ENCODE peak calls at places on chromosomes 11 and 22, in eight cellular contexts. X is brain microvascular endothelial cell; A is pancreas; G is prostate gland; Y is GM23338; D is CD4-positive, alpha-beta T cell; M is spleen; T is suprapubic skin. L is an unnamed sample.

GRCh38 chr11:116851631-116852030 is 14.2 kb upstream of the APOA1 start:
- DNase-seq in Y (no peak), D (no peak), A (no peak), X (no peak), M (peak; percentile 79), G (no peak), T (no peak), L (no peak)

GRCh38 chr11:39724404-39724803 is 1735.0 kb downstream of the LRRC4C start:
- DNase-seq in A (no peak), X (no peak), M (no peak), G (no peak), D (no peak), Y (peak; percentile 9), T (no peak), L (no peak)

GRCh38 chr22:23831261-23831660 is 7.5 kb downstream of the DERL3 start:
- DNase-seq in D (no peak), G (no peak), M (peak; percentile 57), A (no peak), T (peak; percentile 44), Y (no peak), X (no peak), L (no peak)

GRCh38 chr11:69301491-69302401 is 7.8 kb downstream of the MYEOV start:
- DNase-seq in M (no peak), T (peak; percentile 72), X (peak; percentile 83), A (peak; percentile 64), G (no peak), Y (no peak), D (no peak), L (no peak)

GRCh38 chr11:45663486-45664375 is 1.7 kb downstream of the CHST1 start:
- DNase-seq in G (no peak), X (no peak), T (no peak), A (no peak), M (no peak), D (no peak), Y (no peak), L (no peak)

GRCh38 chr11:127521413-127521812 is 520.8 kb upstream of the KIRREL3 start:
- DNase-seq in G (no peak), Y (no peak), T (no peak), X (no peak), D (no peak), M (no peak), A (no peak), L (no peak)

GRCh38 chr11:115197433-115197832 is 306.8 kb downstream of the CADM1 start:
- DNase-seq in T (no peak), D (no peak), Y (no peak), A (no peak), X (no peak), M (no peak), G (no peak), L (no peak)

GRCh38 chr11:60880635-60881282 is 13.4 kb downstream of the ZP1 start:
- DNase-seq in T (no peak), Y (no peak), A (no peak), M (no peak), G (peak; percentile 75), D (no peak), X (no peak), L (no peak)

GRCh38 chr11:76148207-76148606 is 58.1 kb downstream of the WNT11 start:
- DNase-seq in Y (no peak), T (no peak), M (no peak), G (no peak), X (no peak), D (no peak), A (no peak), L (no peak)

GRCh38 chr11:111759778-111760407 is 6.3 kb downstream of the PPP2R1B start:
- DNase-seq in M (no peak), A (no peak), X (no peak), D (no peak), T (no peak), G (no peak), Y (no peak), L (no peak)

GRCh38 chr11:119605137-119605675 is 123.8 kb downstream of the NECTIN1 start:
- DNase-seq in D (no peak), G (no peak), M (no peak), T (no peak), A (no peak), X (no peak), Y (no peak), L (no peak)

GRCh38 chr11:119599864-119600593 is 129.0 kb downstream of the NECTIN1 start:
- DNase-seq in G (no peak), D (no peak), M (no peak), X (no peak), Y (no peak), A (no peak), T (no peak), L (no peak)

GRCh38 chr11:119607726-119608125 is 121.3 kb downstream of the NECTIN1 start:
- DNase-seq in T (no peak), M (no peak), G (no peak), D (no peak), Y (no peak), X (no peak), A (no peak), L (no peak)

GRCh38 chr11:119608201-119608600 is 120.8 kb downstream of the NECTIN1 start:
- DNase-seq in T (no peak), M (no peak), X (no peak), Y (no peak), G (no peak), A (no peak), D (no peak), L (no peak)

DNA sequence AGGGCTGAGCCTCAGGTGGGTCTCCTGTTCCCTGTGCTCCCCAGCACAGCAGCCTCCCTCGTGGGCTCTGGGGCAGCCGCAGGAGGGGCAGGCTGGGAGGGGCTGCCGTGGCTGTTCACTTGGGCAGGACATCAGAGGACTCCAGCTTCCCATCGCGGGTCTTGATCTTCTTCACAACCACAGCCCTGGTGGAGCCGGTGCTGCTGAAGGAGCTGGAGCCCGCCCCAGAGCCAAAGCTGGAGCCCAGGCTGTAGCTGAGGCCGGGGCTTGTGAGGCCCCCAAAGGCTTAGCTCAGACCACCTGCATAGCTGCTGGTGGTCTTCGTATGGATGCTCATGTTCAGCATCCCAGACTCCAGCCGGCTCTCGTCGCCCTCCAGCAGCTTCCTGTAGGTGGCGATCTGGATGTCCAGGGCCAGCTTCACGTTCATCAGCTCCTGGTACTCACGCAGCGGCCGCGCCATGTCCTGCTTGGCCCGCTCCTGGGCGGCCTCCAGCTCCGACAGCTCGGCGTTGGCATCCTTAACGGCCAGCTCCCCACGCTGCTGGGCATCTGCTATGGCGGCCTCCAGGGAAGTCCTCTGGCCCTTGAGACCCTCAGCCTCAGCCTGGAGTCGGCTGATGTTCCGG is 126.1 kb downstream of the NECTIN1 start:
- DNase-seq in A (no peak), M (no peak), T (no peak), D (no peak), X (no peak), Y (peak; percentile 60), G (no peak), L (no peak)
- H3K27me3 ChIP-seq in A (no peaks in the 10 kb centered on the region), M (no peaks in the 10 kb centered on the region), T (peaks cover 11% of the 10 kb centered on the region), D (peaks cover 12% of the 10 kb centered on the region), X (peaks cover 11% of the 10 kb centered on the region), Y (peaks cover 7% of the 10 kb centered on the region), G (peaks cover 3% of the 10 kb centered on the region), L (no peaks in the 10 kb centered on the region)

DNA sequence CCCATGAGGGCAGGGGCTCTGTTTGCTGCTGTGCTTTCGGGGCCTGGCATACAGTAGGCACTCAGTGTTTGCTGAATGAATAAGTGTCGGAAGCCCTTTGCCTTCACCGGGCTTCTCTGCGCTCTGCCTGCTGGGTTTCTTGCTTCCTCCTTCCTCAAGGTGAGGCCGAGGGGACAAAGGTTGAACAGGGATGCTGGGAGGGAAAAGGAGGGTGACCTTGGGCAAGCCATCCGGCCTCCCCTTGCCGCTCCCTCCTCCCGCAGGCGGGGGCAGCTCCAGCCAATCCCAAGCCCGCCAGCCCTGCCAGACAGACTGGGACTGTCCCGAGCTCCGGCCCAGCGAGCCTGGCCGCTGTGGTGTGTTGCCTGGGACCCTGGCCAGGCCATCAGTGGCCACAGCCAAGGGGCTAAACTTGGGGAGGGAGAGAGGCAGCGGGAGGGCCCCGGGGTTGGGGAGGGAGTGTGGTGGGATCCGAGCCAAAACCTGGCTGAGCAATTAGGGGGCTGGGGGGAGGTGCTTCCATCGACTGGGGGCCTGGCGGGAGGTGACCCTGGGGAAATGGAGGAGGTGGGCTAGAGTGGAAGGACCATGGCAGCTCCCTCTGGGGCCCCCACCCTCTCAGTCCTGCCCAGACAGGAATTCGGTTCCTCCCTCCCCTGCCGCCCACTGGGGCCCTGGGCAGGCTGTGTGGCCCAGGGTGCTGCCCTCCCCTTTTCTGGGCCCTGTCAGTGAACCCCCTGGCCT is 3.3 kb upstream of the RCOR2 start:
- DNase-seq in A (peak; percentile 95), X (no peak), T (no peak), D (no peak), M (no peak), Y (peak; percentile 88), G (no peak), L (no peak)
- H3K27ac ChIP-seq in A (peak overlapping the region; percentile 57), X (no peak overlapping the region), T (no peak overlapping the region), D (no peak overlapping the region), M (no peak overlapping the region), Y (peak overlapping the region; percentile 100), G (peak overlapping the region; percentile 52), L (peak overlapping the region; percentile 59)

DNA sequence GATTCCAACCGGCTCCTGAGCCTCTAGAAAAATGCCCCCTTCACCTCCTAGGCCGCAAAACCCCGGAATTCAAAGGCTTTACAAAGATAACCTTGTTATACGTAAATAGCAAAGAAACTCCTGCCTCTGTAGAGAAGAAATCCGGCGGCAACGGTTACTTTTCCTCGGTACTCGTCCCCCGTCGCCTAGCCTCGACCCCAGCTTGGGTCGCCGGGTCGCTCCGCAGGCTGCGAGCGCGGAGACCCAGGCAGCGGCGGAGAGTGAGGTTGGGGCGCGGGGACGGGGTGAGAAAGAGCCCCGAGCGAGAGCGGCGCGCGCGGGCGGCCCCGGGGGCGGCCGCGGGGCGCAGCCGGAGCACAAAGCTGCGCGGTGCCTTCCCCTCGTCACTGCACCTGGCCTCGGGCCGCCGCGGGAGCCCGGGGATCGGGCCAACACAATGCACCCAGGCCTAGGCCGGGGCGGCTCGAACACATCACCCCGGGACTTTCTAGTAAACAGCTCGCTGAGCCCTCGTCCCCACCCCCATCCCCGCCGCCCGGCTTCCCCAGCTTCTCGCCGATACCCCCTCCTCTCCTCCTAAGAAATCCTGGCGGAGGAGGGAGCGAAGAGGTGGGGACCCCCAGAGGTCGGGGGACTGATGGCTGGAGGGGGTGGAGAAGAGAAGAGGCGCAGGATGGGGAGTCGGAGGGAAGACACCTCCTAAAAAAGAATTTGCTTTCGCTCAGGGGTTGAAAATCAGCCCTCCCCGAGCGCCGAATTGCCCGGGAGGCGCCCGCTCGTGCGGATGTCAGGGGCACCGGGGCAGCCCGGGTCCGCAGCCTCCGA is 874 bp downstream of the MPPED2 start:
- DNase-seq in T (peak; percentile 80), A (peak; percentile 80), D (no peak), Y (peak; percentile 72), G (peak; percentile 51), X (no peak), M (peak; percentile 64), L (no peak)
- H3K27me3 ChIP-seq in T (peaks cover 42% of the 10 kb centered on the region), A (no peaks in the 10 kb centered on the region), D (peaks cover 31% of the 10 kb centered on the region), Y (peaks cover 64% of the 10 kb centered on the region), G (no peaks in the 10 kb centered on the region), X (peaks cover 35% of the 10 kb centered on the region), M (no peaks in the 10 kb centered on the region), L (peaks cover 9% of the 10 kb centered on the region)

DNA sequence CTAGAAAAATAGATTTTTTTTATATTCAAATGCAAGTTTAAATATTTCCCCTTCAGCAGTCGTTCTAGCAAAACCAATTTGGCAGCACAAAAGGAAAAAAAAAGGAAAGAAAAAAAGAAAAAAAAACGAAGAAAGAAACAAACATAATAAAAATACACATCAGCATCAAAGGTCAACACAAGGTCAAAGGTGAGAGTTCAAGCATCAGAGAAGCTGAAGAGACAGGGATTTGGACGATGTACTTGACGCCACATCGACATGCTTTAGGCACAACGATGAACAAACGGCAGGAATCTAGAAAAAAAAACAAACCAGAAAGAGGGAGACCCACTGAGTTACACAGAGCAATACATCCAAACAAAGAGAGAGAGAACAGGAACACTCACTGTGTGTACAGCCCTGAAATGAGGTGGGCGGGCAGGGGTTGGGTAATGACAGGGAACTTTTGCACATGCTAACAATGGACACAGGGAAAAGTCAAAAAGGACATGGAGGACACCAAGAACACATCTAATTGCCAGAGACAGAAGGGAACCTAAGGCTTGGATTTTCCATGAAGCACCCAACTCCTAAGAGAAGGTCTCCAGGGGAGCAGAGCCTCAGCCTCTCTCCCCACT is 19.8 kb upstream of the RAPSN start:
- DNase-seq in Y (no peak), X (no peak), A (no peak), T (no peak), G (no peak), M (peak; percentile 16), D (no peak), L (no peak)
- H3K27ac ChIP-seq in Y (peak overlapping the region; percentile 46), X (no peak overlapping the region), A (no peak overlapping the region), T (no peak overlapping the region), G (no peak overlapping the region), M (no peak overlapping the region), D (no peak overlapping the region), L (no peak overlapping the region)

L was measured in iPS DF 6.9.